ENCODE peak calls at places on chromosome 1, in nine cellular contexts. J is DND-41; W is SIG-M5; U is hepatocyte; V is left ventricle myocardium inferior; A is GM23248; T is H4; D is stimulated activated CD4-positive, alpha-beta T cell treated with anti-CD3 and anti-CD28 coated beads, Interleukin-1b, Interleukin-23, amount 100 ng/mL, for 1 hour; C is HS-27A. E is an unnamed sample.

GRCh38 chr1:209733409-209734192 is 22.3 kb upstream of the TRAF3IP3 start:
- DNase-seq in A (peak), U (no peak), V (no peak), T (no peak), W (peak), D (no peak), C (no peak), J (no peak), E (no peak)

GRCh38 chr1:11364170-11364569 is 91.2 kb downstream of the UBIAD1 start:
- DNase-seq in C (no peak), W (no peak), V (no peak), U (no peak), A (no peak), T (no peak), J (no peak), D (no peak), E (no peak)

GRCh38 chr1:24161270-24161669 is 18.3 kb upstream of the IL22RA1 start:
- DNase-seq in C (no peak), T (no peak), A (no peak), V (no peak), W (no peak), J (no peak), D (no peak), U (no peak), E (no peak)

GRCh38 chr1:18288609-18289219 is 181.1 kb downstream of the IGSF21 start:
- DNase-seq in T (no peak), W (no peak), A (no peak), U (peak), D (no peak), V (no peak), J (peak), C (no peak), E (peak)

GRCh38 chr1:151189638-151190445 is at the start of gene VPS72:
- DNase-seq in T (peak), W (peak), J (peak), D (peak), V (peak), C (peak), U (peak), A (peak), E (peak)

GRCh38 chr1:153728305-153729066 is 636 bp downstream of the INTS3 start:
- DNase-seq in V (peak), C (no peak), W (no peak), D (no peak), J (peak), T (peak), U (peak), A (peak), E (peak)

GRCh38 chr1:242710286-242710685 is 185.8 kb upstream of the PLD5 start:
- DNase-seq in U (no peak), A (no peak), T (no peak), D (no peak), V (no peak), J (no peak), W (no peak), C (no peak), E (no peak)

GRCh38 chr1:81582467-81582986 is 218.2 kb upstream of the ADGRL2 start:
- DNase-seq in W (no peak), U (no peak), C (no peak), V (no peak), T (no peak), A (peak), D (no peak), J (no peak), E (peak)

GRCh38 chr1:84883286-84883685 is 9.7 kb downstream of the LPAR3 start:
- DNase-seq in W (no peak), A (peak), V (no peak), U (no peak), T (no peak), C (peak), J (no peak), D (no peak), E (no peak)

E was measured in left kidney.